ENCODE peak calls at places on chromosomes 2 and 18, in nine cellular contexts. U, Y, L, P, N, H, W, T and D are unnamed samples.

GRCh38 chr18:29154196-29154757 is 977.3 kb upstream of the CDH2 start:
- DNase-seq in U (no peak), Y (no peak), L (peak; percentile 66), P (peak; percentile 86), N (no peak), H (no peak), W (no peak), T (peak; percentile 46), D (no peak)

GRCh38 chr2:149598014-149598395 is 10.4 kb upstream of the MMADHC start:
- DNase-seq in U (no peak), Y (peak; percentile 12), L (peak; percentile 38), P (no peak), N (no peak), H (no peak), W (no peak), T (peak; percentile 61), D (no peak)

GRCh38 chr2:54455584-54456525 is at the start of gene SPTBN1:
- DNase-seq in U (peak; percentile 92), Y (peak; percentile 94), L (peak; percentile 90), P (peak; percentile 94), N (peak; percentile 90), H (no peak), W (peak; percentile 77), T (peak; percentile 86), D (peak; percentile 95)

GRCh38 chr2:69490486-69490885 is 53.3 kb upstream of the NFU1 start:
- DNase-seq in U (no peak), Y (no peak), L (no peak), P (no peak), N (no peak), H (no peak), W (no peak), T (no peak), D (no peak)

GRCh38 chr2:45765847-45766254 is 114.4 kb downstream of the PRKCE start:
- DNase-seq in U (no peak), Y (peak; percentile 38), L (no peak), P (no peak), N (no peak), H (no peak), W (no peak), T (no peak), D (no peak)

GRCh38 chr2:10650746-10651145 is 39.0 kb downstream of the NOL10 start:
- DNase-seq in U (no peak), Y (no peak), L (no peak), P (no peak), N (no peak), H (no peak), W (no peak), T (no peak), D (no peak)

GRCh38 chr2:235724964-235725603 is 231.2 kb downstream of the AGAP1 start:
- DNase-seq in U (no peak), Y (no peak), L (no peak), P (peak; percentile 36), N (no peak), H (no peak), W (no peak), T (no peak), D (no peak)

GRCh38 chr2:120442923-120443571 is 97.1 kb downstream of the INHBB start:
- DNase-seq in U (peak; percentile 86), Y (peak; percentile 92), L (no peak), P (no peak), N (peak; percentile 76), H (no peak), W (no peak), T (no peak), D (no peak)

GRCh38 chr2:70615222-70615621 is 61.6 kb upstream of the TGFA start:
- DNase-seq in U (no peak), Y (no peak), L (no peak), P (no peak), N (no peak), H (no peak), W (no peak), T (no peak), D (no peak)

GRCh38 chr2:37085731-37086147 is 1.4 kb downstream of the GPATCH11 start:
- DNase-seq in U (no peak), Y (no peak), L (peak; percentile 73), P (peak; percentile 79), N (no peak), H (no peak), W (no peak), T (peak; percentile 63), D (no peak)

GRCh38 chr2:233179848-233180368 is 71.6 kb upstream of the ATG16L1 start:
- DNase-seq in U (no peak), Y (no peak), L (no peak), P (no peak), N (no peak), H (no peak), W (no peak), T (no peak), D (no peak)

GRCh38 chr2:86703704-86704370 is 16.3 kb upstream of the RMND5A start:
- DNase-seq in U (no peak), Y (peak; percentile 21), L (peak; percentile 87), P (peak; percentile 49), N (peak; percentile 6), H (no peak), W (peak; percentile 50), T (peak; percentile 75), D (peak; percentile 15)

GRCh38 chr2:127771756-127772155 is 39.2 kb downstream of the WDR33 start:
- DNase-seq in U (no peak), Y (no peak), L (peak; percentile 77), P (peak; percentile 84), N (no peak), H (no peak), W (peak; percentile 20), T (peak; percentile 70), D (no peak)

GRCh38 chr2:220104871-220105351 is 477.5 kb downstream of the SLC4A3 start:
- DNase-seq in U (peak; percentile 49), Y (peak; percentile 37), L (peak; percentile 92), P (peak; percentile 93), N (peak; percentile 46), H (no peak), W (no peak), T (peak; percentile 77), D (no peak)

GRCh38 chr18:77522031-77522675 is 272.5 kb downstream of the GALR1 start:
- DNase-seq in U (no peak), Y (no peak), L (no peak), P (no peak), N (no peak), H (no peak), W (no peak), T (no peak), D (no peak)